ENCODE peak calls at places on chromosomes 5 and 9, in eight cellular contexts. One of them, this sample, is unnamed.

GRCh38 chr9:93119953-93120845 is 13.9 kb downstream of the NINJ1 start:
- DNase-seq in iPS-NIHi11: peak
- DNase-seq in stimulated activated CD4-positive, alpha-beta T cell treated with anti-CD3 and anti-CD28 coated beads, Interleukin-1b, Interleukin-23, amount 100 ng/mL, for 24 hours: no peak
- DNase-seq in naive thymus-derived CD4-positive, alpha-beta T cell: no peak
- DNase-seq in activated T-cell treated with anti-CD3 and anti-CD28 coated beads for 1 hour: no peak
- DNase-seq in NCI-H1417: no peak
- DNase-seq in stimulated activated CD8-positive, alpha-beta memory T cell treated with anti-CD3 and anti-CD28 coated beads, Interleukin-7, amount 100 ng/mL, for 24 hours: no peak
- DNase-seq in HTR-8/SVneo: peak
- DNase-seq in this sample: no peak

GRCh38 chr5:7808998-7809397 is 41.9 kb downstream of the CFAP90 start:
- DNase-seq in stimulated activated CD8-positive, alpha-beta memory T cell treated with anti-CD3 and anti-CD28 coated beads, Interleukin-7, amount 100 ng/mL, for 24 hours: no peak
- DNase-seq in activated T-cell treated with anti-CD3 and anti-CD28 coated beads for 1 hour: no peak
- DNase-seq in stimulated activated CD4-positive, alpha-beta T cell treated with anti-CD3 and anti-CD28 coated beads, Interleukin-1b, Interleukin-23, amount 100 ng/mL, for 24 hours: no peak
- DNase-seq in iPS-NIHi11: no peak
- DNase-seq in naive thymus-derived CD4-positive, alpha-beta T cell: no peak
- DNase-seq in HTR-8/SVneo: no peak
- DNase-seq in NCI-H1417: no peak
- DNase-seq in this sample: no peak

GRCh38 chr5:36079200-36079761 is 12.6 kb upstream of the UGT3A2 start:
- DNase-seq in NCI-H1417: peak
- DNase-seq in stimulated activated CD8-positive, alpha-beta memory T cell treated with anti-CD3 and anti-CD28 coated beads, Interleukin-7, amount 100 ng/mL, for 24 hours: no peak
- DNase-seq in HTR-8/SVneo: peak
- DNase-seq in naive thymus-derived CD4-positive, alpha-beta T cell: peak
- DNase-seq in iPS-NIHi11: peak
- DNase-seq in activated T-cell treated with anti-CD3 and anti-CD28 coated beads for 1 hour: no peak
- DNase-seq in stimulated activated CD4-positive, alpha-beta T cell treated with anti-CD3 and anti-CD28 coated beads, Interleukin-1b, Interleukin-23, amount 100 ng/mL, for 24 hours: no peak
- DNase-seq in this sample: peak

GRCh38 chr5:14097998-14098471 is 45.1 kb upstream of the TRIO start:
- DNase-seq in iPS-NIHi11: no peak
- DNase-seq in NCI-H1417: no peak
- DNase-seq in naive thymus-derived CD4-positive, alpha-beta T cell: no peak
- DNase-seq in stimulated activated CD4-positive, alpha-beta T cell treated with anti-CD3 and anti-CD28 coated beads, Interleukin-1b, Interleukin-23, amount 100 ng/mL, for 24 hours: no peak
- DNase-seq in HTR-8/SVneo: no peak
- DNase-seq in activated T-cell treated with anti-CD3 and anti-CD28 coated beads for 1 hour: no peak
- DNase-seq in stimulated activated CD8-positive, alpha-beta memory T cell treated with anti-CD3 and anti-CD28 coated beads, Interleukin-7, amount 100 ng/mL, for 24 hours: no peak
- DNase-seq in this sample: no peak

GRCh38 chr5:54066433-54066832 is 243.9 kb downstream of the ARL15 start:
- DNase-seq in HTR-8/SVneo: no peak
- DNase-seq in activated T-cell treated with anti-CD3 and anti-CD28 coated beads for 1 hour: no peak
- DNase-seq in naive thymus-derived CD4-positive, alpha-beta T cell: no peak
- DNase-seq in stimulated activated CD8-positive, alpha-beta memory T cell treated with anti-CD3 and anti-CD28 coated beads, Interleukin-7, amount 100 ng/mL, for 24 hours: no peak
- DNase-seq in stimulated activated CD4-positive, alpha-beta T cell treated with anti-CD3 and anti-CD28 coated beads, Interleukin-1b, Interleukin-23, amount 100 ng/mL, for 24 hours: no peak
- DNase-seq in NCI-H1417: no peak
- DNase-seq in iPS-NIHi11: no peak
- DNase-seq in this sample: no peak

GRCh38 chr5:108567429-108567828 is 180.3 kb upstream of the FER start:
- DNase-seq in stimulated activated CD4-positive, alpha-beta T cell treated with anti-CD3 and anti-CD28 coated beads, Interleukin-1b, Interleukin-23, amount 100 ng/mL, for 24 hours: no peak
- DNase-seq in iPS-NIHi11: no peak
- DNase-seq in naive thymus-derived CD4-positive, alpha-beta T cell: no peak
- DNase-seq in stimulated activated CD8-positive, alpha-beta memory T cell treated with anti-CD3 and anti-CD28 coated beads, Interleukin-7, amount 100 ng/mL, for 24 hours: no peak
- DNase-seq in NCI-H1417: no peak
- DNase-seq in activated T-cell treated with anti-CD3 and anti-CD28 coated beads for 1 hour: no peak
- DNase-seq in HTR-8/SVneo: no peak
- DNase-seq in this sample: no peak

GRCh38 chr9:79465171-79465570 is 106.6 kb upstream of the TLE4 start:
- DNase-seq in NCI-H1417: no peak
- DNase-seq in stimulated activated CD4-positive, alpha-beta T cell treated with anti-CD3 and anti-CD28 coated beads, Interleukin-1b, Interleukin-23, amount 100 ng/mL, for 24 hours: no peak
- DNase-seq in iPS-NIHi11: no peak
- DNase-seq in HTR-8/SVneo: no peak
- DNase-seq in activated T-cell treated with anti-CD3 and anti-CD28 coated beads for 1 hour: no peak
- DNase-seq in stimulated activated CD8-positive, alpha-beta memory T cell treated with anti-CD3 and anti-CD28 coated beads, Interleukin-7, amount 100 ng/mL, for 24 hours: no peak
- DNase-seq in naive thymus-derived CD4-positive, alpha-beta T cell: no peak
- DNase-seq in this sample: no peak

GRCh38 chr5:33756481-33756880 is 135.3 kb downstream of the ADAMTS12 start:
- DNase-seq in iPS-NIHi11: no peak
- DNase-seq in activated T-cell treated with anti-CD3 and anti-CD28 coated beads for 1 hour: no peak
- DNase-seq in NCI-H1417: no peak
- DNase-seq in HTR-8/SVneo: no peak
- DNase-seq in naive thymus-derived CD4-positive, alpha-beta T cell: no peak
- DNase-seq in stimulated activated CD8-positive, alpha-beta memory T cell treated with anti-CD3 and anti-CD28 coated beads, Interleukin-7, amount 100 ng/mL, for 24 hours: no peak
- DNase-seq in stimulated activated CD4-positive, alpha-beta T cell treated with anti-CD3 and anti-CD28 coated beads, Interleukin-1b, Interleukin-23, amount 100 ng/mL, for 24 hours: no peak
- DNase-seq in this sample: no peak

GRCh38 chr5:157670662-157671591 is at the start of gene C5orf52:
- DNase-seq in stimulated activated CD8-positive, alpha-beta memory T cell treated with anti-CD3 and anti-CD28 coated beads, Interleukin-7, amount 100 ng/mL, for 24 hours: no peak
- DNase-seq in naive thymus-derived CD4-positive, alpha-beta T cell: no peak
- DNase-seq in iPS-NIHi11: peak
- DNase-seq in activated T-cell treated with anti-CD3 and anti-CD28 coated beads for 1 hour: no peak
- DNase-seq in NCI-H1417: peak
- DNase-seq in HTR-8/SVneo: peak
- DNase-seq in stimulated activated CD4-positive, alpha-beta T cell treated with anti-CD3 and anti-CD28 coated beads, Interleukin-1b, Interleukin-23, amount 100 ng/mL, for 24 hours: no peak
- DNase-seq in this sample: no peak

GRCh38 chr5:181194489-181195248 is 10.3 kb downstream of the TRIM7 start:
- DNase-seq in iPS-NIHi11: no peak
- DNase-seq in NCI-H1417: no peak
- DNase-seq in activated T-cell treated with anti-CD3 and anti-CD28 coated beads for 1 hour: no peak
- DNase-seq in stimulated activated CD4-positive, alpha-beta T cell treated with anti-CD3 and anti-CD28 coated beads, Interleukin-1b, Interleukin-23, amount 100 ng/mL, for 24 hours: no peak
- DNase-seq in stimulated activated CD8-positive, alpha-beta memory T cell treated with anti-CD3 and anti-CD28 coated beads, Interleukin-7, amount 100 ng/mL, for 24 hours: no peak
- DNase-seq in HTR-8/SVneo: no peak
- DNase-seq in naive thymus-derived CD4-positive, alpha-beta T cell: no peak
- DNase-seq in this sample: no peak

GRCh38 chr5:177194278-177194677 is 60.7 kb downstream of the NSD1 start:
- DNase-seq in stimulated activated CD8-positive, alpha-beta memory T cell treated with anti-CD3 and anti-CD28 coated beads, Interleukin-7, amount 100 ng/mL, for 24 hours: no peak
- DNase-seq in activated T-cell treated with anti-CD3 and anti-CD28 coated beads for 1 hour: no peak
- DNase-seq in iPS-NIHi11: no peak
- DNase-seq in NCI-H1417: no peak
- DNase-seq in HTR-8/SVneo: peak
- DNase-seq in naive thymus-derived CD4-positive, alpha-beta T cell: no peak
- DNase-seq in stimulated activated CD4-positive, alpha-beta T cell treated with anti-CD3 and anti-CD28 coated beads, Interleukin-1b, Interleukin-23, amount 100 ng/mL, for 24 hours: no peak
- DNase-seq in this sample: no peak

This sample was measured in naive thymus-derived CD8-positive, alpha-beta T cell.